ENCODE peak calls at places on chromosomes 13 and 19, in nine cellular contexts. A is adrenal gland, V is AG04450, W is omental fat pad, O is ascending aorta, F is HCT116, J is ovary, H is GM13977, S is uterus. T is an unnamed sample.

GRCh38 chr19:56105090-56105701 is 15.9 kb downstream of the ZNF787 start:
- DNase-seq in H (no peak), O (no peak), F (peak; percentile 15), W (peak; percentile 64), A (peak; percentile 93), S (peak; percentile 82), V (no peak), J (peak; percentile 82), T (peak; percentile 68)

GRCh38 chr19:10503002-10503789 is at the start of gene KEAP1:
- DNase-seq in S (no peak), O (no peak), F (no peak), A (no peak), V (no peak), H (no peak), J (peak; percentile 67), W (peak; percentile 31), T (peak; percentile 68)

GRCh38 chr19:34480971-34481821 is at the start of gene WTIP:
- DNase-seq in W (no peak), V (peak; percentile 80), F (peak; percentile 18), S (peak; percentile 73), J (peak; percentile 92), H (peak; percentile 31), O (no peak), A (peak; percentile 71), T (no peak)

GRCh38 chr13:39612023-39612637 is 9.1 kb upstream of the LHFPL6 start:
- DNase-seq in S (peak; percentile 89), H (peak; percentile 52), W (peak; percentile 90), F (peak; percentile 46), V (peak; percentile 43), O (no peak), A (peak; percentile 86), J (peak; percentile 41), T (peak; percentile 46)

GRCh38 chr13:94309997-94310842 is 169.3 kb downstream of the DCT start:
- DNase-seq in H (no peak), V (peak; percentile 68), S (no peak), O (no peak), W (no peak), F (no peak), A (no peak), J (no peak), T (no peak)

GRCh38 chr13:30907167-30907761 is 1.2 kb downstream of the MEDAG start:
- DNase-seq in J (peak; percentile 44), H (no peak), V (no peak), A (no peak), O (no peak), F (no peak), S (no peak), W (no peak), T (no peak)

GRCh38 chr19:21940684-21941083 is 70.1 kb downstream of the ZNF208 start:
- DNase-seq in S (no peak), J (no peak), F (no peak), H (no peak), V (no peak), A (no peak), O (no peak), W (no peak), T (no peak)

GRCh38 chr13:80727321-80727975 is 386.5 kb upstream of the SPRY2 start:
- DNase-seq in A (no peak), S (no peak), J (no peak), W (no peak), O (no peak), H (no peak), V (no peak), F (no peak), T (no peak)

GRCh38 chr19:45186509-45187334 is 8.1 kb downstream of the BLOC1S3 start:
- DNase-seq in J (no peak), F (no peak), H (no peak), O (no peak), A (no peak), S (no peak), W (no peak), V (no peak), T (no peak)

GRCh38 chr13:30866692-30867669 is 39.1 kb upstream of the MEDAG start:
- DNase-seq in A (no peak), O (no peak), W (no peak), S (no peak), J (peak; percentile 62), F (no peak), H (no peak), V (no peak), T (no peak)

GRCh38 chr13:24224232-24224680 is 63.7 kb downstream of the SPATA13 start:
- DNase-seq in H (no peak), F (no peak), J (no peak), A (no peak), O (no peak), V (no peak), W (no peak), S (no peak), T (no peak)

GRCh38 chr13:19056355-19056880 is 125.2 kb downstream of the TUBA3C start:
- DNase-seq in V (no peak), S (no peak), H (no peak), J (no peak), W (no peak), A (no peak), F (no peak), O (no peak), T (no peak)

GRCh38 chr13:43516401-43516826 is 270.4 kb downstream of the ENOX1 start:
- DNase-seq in J (no peak), A (no peak), W (no peak), S (peak; percentile 77), O (no peak), F (no peak), V (peak; percentile 65), H (no peak), T (no peak)

GRCh38 chr13:22561581-22561980 is 619.2 kb upstream of the SGCG start:
- DNase-seq in S (no peak), O (no peak), J (no peak), F (no peak), W (no peak), A (no peak), V (no peak), H (no peak), T (no peak)

GRCh38 chr13:112510002-112510780 is 77.8 kb downstream of the TUBGCP3 start:
- DNase-seq in S (no peak), F (peak; percentile 53), V (peak; percentile 23), A (peak; percentile 60), J (no peak), W (no peak), H (peak; percentile 40), O (no peak), T (peak; percentile 45)
- TF ChIP-seq CTCF in S (no peak), F (peak; percentile 52), V (peak; percentile 60), A (peak; percentile 46), J (no peak), W (no peak), H (peak; percentile 34), O (peak; percentile 47), T (peak; percentile 18)

GRCh38 chr19:19061491-19061890 is 2.3 kb upstream of the SLC25A42 start:
- DNase-seq in V (no peak), J (no peak), A (no peak), H (no peak), W (no peak), O (no peak), S (no peak), F (no peak), T (no peak)

GRCh38 chr19:19063183-19064097 is at the start of gene SLC25A42:
- DNase-seq in O (peak; percentile 99), S (peak; percentile 100), F (peak; percentile 99), H (peak; percentile 100), W (peak; percentile 96), J (peak; percentile 100), V (peak; percentile 99), A (peak; percentile 100), T (peak; percentile 100)

GRCh38 chr19:19064811-19065745 is 1.3 kb downstream of the SLC25A42 start:
- DNase-seq in A (no peak), J (no peak), S (no peak), W (no peak), H (peak; percentile 49), O (no peak), V (no peak), F (no peak), T (peak; percentile 57)

GRCh38 chr19:19062454-19063182 is 1.2 kb upstream of the SLC25A42 start:
- DNase-seq in H (no peak), J (no peak), V (peak; percentile 11), A (no peak), S (no peak), O (no peak), F (no peak), W (no peak), T (no peak)

DNA sequence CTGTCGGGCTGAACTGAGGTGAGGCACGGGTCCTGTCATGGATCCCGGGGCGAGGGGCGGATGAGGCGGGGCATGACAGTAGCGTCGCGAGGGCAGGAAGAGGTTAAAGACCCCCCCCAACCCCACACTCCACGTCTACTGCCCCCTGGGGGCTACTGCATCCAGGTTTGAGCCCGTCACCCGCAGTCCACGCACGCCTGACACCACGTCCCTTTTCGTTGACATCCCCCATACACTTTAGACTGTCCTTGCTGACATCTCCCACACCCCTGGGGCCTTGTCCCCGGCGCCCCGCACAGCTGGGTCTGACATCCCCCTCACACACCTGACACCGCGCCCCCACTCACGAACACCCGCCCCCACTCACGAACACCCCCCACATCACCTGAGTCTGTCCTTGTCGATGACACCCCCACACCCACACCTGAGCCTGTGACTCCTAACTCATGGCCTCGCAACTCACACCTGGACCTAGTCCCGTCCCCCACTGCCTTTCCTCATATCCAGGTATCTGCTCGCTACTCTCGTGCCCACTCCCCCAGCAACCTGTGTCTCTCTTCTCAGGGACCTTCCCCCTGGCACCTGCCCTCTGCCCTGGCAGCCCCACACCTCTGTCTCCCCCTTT is 416 bp downstream of the SLC25A42 start:
- DNase-seq in W (no peak), S (no peak), A (no peak), O (no peak), J (no peak), H (no peak), F (no peak), V (no peak), T (no peak)
- TF ChIP-seq CTCF in W (no peak), S (no peak), A (no peak), O (peak; percentile 25), J (no peak), H (peak; percentile 55), F (peak; percentile 19), V (peak; percentile 44), T (peak; percentile 31)

GRCh38 chr19:3469638-3470499 is 10.5 kb downstream of the SMIM24 start:
- DNase-seq in O (no peak), S (no peak), H (no peak), W (no peak), A (peak; percentile 70), F (no peak), J (no peak), V (no peak), T (no peak)
- TF ChIP-seq CTCF in O (peak; percentile 18), S (no peak), H (no peak), W (no peak), A (no peak), F (no peak), J (no peak), V (no peak), T (no peak)

DNA sequence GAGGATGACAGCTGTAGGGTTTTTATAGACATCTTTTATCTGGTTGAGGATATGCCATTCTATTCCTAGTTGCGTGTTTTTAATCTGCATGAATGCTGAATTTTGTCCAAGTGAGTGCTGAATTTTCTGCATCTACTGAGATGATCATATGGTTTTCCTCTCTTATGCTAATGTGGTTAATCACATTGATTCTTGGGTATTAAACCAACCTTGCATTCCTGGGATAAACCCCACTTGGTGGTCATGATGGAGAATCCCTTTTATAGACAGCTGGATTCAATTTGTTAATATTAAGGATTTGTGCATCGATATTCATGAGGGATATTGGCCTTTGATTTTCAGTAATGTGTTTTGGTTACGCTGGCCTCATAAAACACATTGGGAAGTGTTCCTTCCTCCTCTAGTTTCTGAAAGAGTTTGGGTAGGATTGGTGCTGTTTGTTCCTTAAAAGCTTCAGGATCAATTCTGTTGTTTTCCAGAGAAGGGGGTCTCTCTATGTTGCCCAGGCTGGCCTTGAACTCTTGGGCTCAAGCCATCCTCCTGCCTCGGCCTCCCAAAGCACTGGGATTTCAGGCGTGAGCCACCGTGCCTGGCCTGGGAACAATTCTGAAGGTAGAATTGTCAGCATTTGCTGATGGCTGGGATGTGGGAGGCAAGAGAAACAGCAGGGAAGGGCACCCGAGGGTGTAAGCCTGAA is 7.3 kb upstream of the LINGO3 start:
- DNase-seq in H (no peak), J (no peak), O (no peak), V (no peak), F (no peak), W (no peak), A (no peak), S (no peak), T (no peak)
- TF ChIP-seq CTCF in H (no peak), J (no peak), O (no peak), V (no peak), F (no peak), W (no peak), A (no peak), S (no peak), T (no peak)

T was measured in GM13976.